ENCODE peak calls at places on chromosomes 7 and 10, in six cellular contexts. H, O, G, I, A and K are unnamed samples.

GRCh38 chr7:7884855-7885254 is 83.7 kb upstream of the GLCCI1 start:
- DNase-seq in H (no peak), O (no peak), G (peak), I (no peak), A (no peak), K (peak)

GRCh38 chr10:113891476-113891875 is 37.0 kb downstream of the NHLRC2 start:
- DNase-seq in H (no peak), O (no peak), G (peak), I (no peak), A (no peak), K (peak)

GRCh38 chr10:132526676-132527075 is 10.9 kb upstream of the INPP5A start:
- DNase-seq in H (no peak), O (no peak), G (peak), I (no peak), A (no peak), K (peak)

GRCh38 chr10:113880236-113880635 is 25.8 kb downstream of the NHLRC2 start:
- DNase-seq in H (no peak), O (no peak), G (peak), I (no peak), A (no peak), K (no peak)

GRCh38 chr10:124886195-124886594 is 55.7 kb upstream of the ZRANB1 start:
- DNase-seq in H (no peak), O (no peak), G (peak), I (no peak), A (no peak), K (peak)

GRCh38 chr7:134514663-134515062 is 12.7 kb upstream of the AKR1B10 start:
- DNase-seq in H (peak), O (no peak), G (peak), I (peak), A (peak), K (peak)

GRCh38 chr7:48964074-48964473 is 39.7 kb downstream of the CDC14C start:
- DNase-seq in H (no peak), O (no peak), G (peak), I (no peak), A (no peak), K (no peak)

GRCh38 chr10:5457741-5458140 is 41.6 kb downstream of the CALML5 start:
- DNase-seq in H (no peak), O (no peak), G (no peak), I (no peak), A (no peak), K (no peak)

GRCh38 chr7:157204134-157204533 is 65.4 kb downstream of the UBE3C start:
- DNase-seq in H (no peak), O (no peak), G (no peak), I (no peak), A (no peak), K (no peak)